ENCODE peak calls at places on chromosomes 5 and 9, in five cellular contexts. R is K562; Q is CD4-positive, alpha-beta T cell; S is activated naive CD4-positive, alpha-beta T cell treated with anti-CD3 and anti-CD28 coated beads for 36 hours; C is T follicular helper cell. L is an unnamed sample.
A peak's percentile ranks its signal among the peaks of the same experiment; 100 is the strongest.

GRCh38 chr9:116318463-116319271 is 165.1 kb downstream of the PAPPA start:
- DNase-seq in S (no peak), R (peak; percentile 14), Q (no peak), C (no peak), L (no peak)

GRCh38 chr9:121278535-121279169 is 10.7 kb downstream of the GSN start:
- DNase-seq in S (peak; percentile 65), Q (peak; percentile 15), C (no peak), R (peak; percentile 64), L (peak; percentile 88)

GRCh38 chr5:72498284-72498683 is 8.9 kb downstream of the ZNF366 start:
- DNase-seq in Q (no peak), R (no peak), C (no peak), S (no peak), L (peak; percentile 66)

GRCh38 chr9:37061763-37062162 is 27.7 kb upstream of the PAX5 start:
- DNase-seq in C (no peak), S (peak; percentile 23), R (no peak), Q (no peak), L (no peak)

GRCh38 chr5:142881076-142881466 is 110.9 kb downstream of the ARHGAP26 start:
- DNase-seq in R (no peak), C (no peak), Q (no peak), S (no peak), L (no peak)

GRCh38 chr5:11422342-11422741 is 481.9 kb downstream of the CTNND2 start:
- DNase-seq in C (no peak), Q (no peak), R (no peak), S (no peak), L (no peak)

GRCh38 chr5:137344723-137345322 is 154.3 kb downstream of the SPOCK1 start:
- DNase-seq in Q (no peak), R (peak; percentile 28), S (peak; percentile 28), C (no peak), L (peak; percentile 82)

GRCh38 chr5:177330991-177331837 is 19.5 kb upstream of the MXD3 start:
- DNase-seq in S (no peak), C (no peak), R (no peak), Q (no peak), L (no peak)

GRCh38 chr5:96994493-96994892 is 58.6 kb downstream of the LNPEP start:
- DNase-seq in C (no peak), S (no peak), R (no peak), Q (no peak), L (no peak)

GRCh38 chr9:136876476-136876875 is 9.8 kb upstream of the TRAF2 start:
- DNase-seq in S (no peak), C (no peak), R (no peak), Q (no peak), L (no peak)

GRCh38 chr9:87605676-87606075 is 108.0 kb downstream of the DAPK1 start:
- DNase-seq in S (no peak), R (no peak), C (no peak), Q (no peak), L (no peak)

L was measured in dermis blood vessel endothelial cell.